ENCODE peak calls at places on chromosomes 4 and X, in seven cellular contexts. N is neural progenitor cell; W is heart right ventricle; K is A549; X is activated CD8-positive, alpha-beta memory T cell treated with anti-CD3 and anti-CD28 coated beads for 48 hours; O is GM23248; J is cerebellum. B is an unnamed sample.

GRCh38 chr4:181796502-181796901 is 446.7 kb upstream of the TENM3 start:
- DNase-seq in N (no peak), W (no peak), K (no peak), X (no peak), O (peak), J (no peak), B (peak)

GRCh38 chr4:14064969-14065368 is 437.4 kb upstream of the BOD1L1 start:
- DNase-seq in N (peak), W (no peak), K (no peak), X (no peak), O (no peak), J (no peak), B (no peak)

GRCh38 chrX:131572372-131573014 is 28.6 kb downstream of the OR13H1 start:
- DNase-seq in N (no peak), W (no peak), K (no peak), X (no peak), O (no peak), J (no peak), B (no peak)

GRCh38 chrX:136725446-136726104 is 55.2 kb downstream of the ARHGEF6 start:
- DNase-seq in N (no peak), W (no peak), K (no peak), X (no peak), O (peak), J (no peak), B (peak)

GRCh38 chrX:134603806-134604700 is 54.2 kb downstream of the PLAC1 start:
- DNase-seq in N (no peak), W (no peak), K (peak), X (no peak), O (peak), J (no peak), B (peak)

GRCh38 chr4:7646384-7647061 is 211.8 kb upstream of the PSAPL1 start:
- DNase-seq in N (no peak), W (no peak), K (no peak), X (no peak), O (peak), J (no peak), B (no peak)

GRCh38 chrX:20189171-20189570 is 47.5 kb upstream of the EIF1AX start:
- DNase-seq in N (no peak), W (no peak), K (no peak), X (no peak), O (no peak), J (no peak), B (no peak)

GRCh38 chr4:5878359-5878758 is 14.5 kb downstream of the CRMP1 start:
- DNase-seq in N (no peak), W (no peak), K (no peak), X (no peak), O (no peak), J (no peak), B (no peak)

GRCh38 chr4:38090450-38091246 is 130.4 kb downstream of the PTTG2 start:
- DNase-seq in N (no peak), W (no peak), K (no peak), X (no peak), O (no peak), J (no peak), B (no peak)

GRCh38 chr4:76654796-76655195 is 219.8 kb downstream of the SHROOM3 start:
- DNase-seq in N (no peak), W (no peak), K (no peak), X (no peak), O (peak), J (no peak), B (peak)

GRCh38 chr4:100095729-100096595 is 94.3 kb downstream of the DDIT4L start:
- DNase-seq in N (peak), W (peak), K (peak), X (no peak), O (peak), J (peak), B (peak)

GRCh38 chr4:103374773-103375172 is 176.6 kb upstream of the CENPE start:
- DNase-seq in N (no peak), W (no peak), K (no peak), X (no peak), O (no peak), J (no peak), B (no peak)

GRCh38 chr4:17064959-17065358 is 166.5 kb upstream of the LDB2 start:
- DNase-seq in N (no peak), W (no peak), K (no peak), X (no peak), O (peak), J (no peak), B (no peak)

GRCh38 chr4:79366422-79366821 is 40.6 kb upstream of the NAA11 start:
- DNase-seq in N (no peak), W (no peak), K (no peak), X (no peak), O (no peak), J (no peak), B (no peak)

GRCh38 chrX:144566592-144566991 is 680.7 kb upstream of the SPANXN1 start:
- DNase-seq in N (peak), W (no peak), K (no peak), X (no peak), O (no peak), J (no peak), B (no peak)

GRCh38 chrX:153554519-153555167 is 37.2 kb downstream of the ATP2B3 start:
- DNase-seq in N (peak), W (peak), K (peak), X (peak), O (peak), J (peak), B (peak)

GRCh38 chr4:8333726-8334460 is 64.3 kb downstream of the HTRA3 start:
- DNase-seq in N (no peak), W (no peak), K (no peak), X (no peak), O (no peak), J (no peak), B (no peak)

GRCh38 chr4:124337874-124338273 is 374.7 kb downstream of the ANKRD50 start:
- DNase-seq in N (no peak), W (peak), K (no peak), X (no peak), O (no peak), J (no peak), B (peak)

GRCh38 chr4:110900206-110900769 is 277.4 kb upstream of the PITX2 start:
- DNase-seq in N (no peak), W (no peak), K (no peak), X (no peak), O (peak), J (no peak), B (peak)

GRCh38 chrX:17039826-17040225 is 93.4 kb downstream of the REPS2 start:
- DNase-seq in N (no peak), W (no peak), K (no peak), X (no peak), O (peak), J (no peak), B (peak)

GRCh38 chrX:7941390-7942042 is 14.3 kb upstream of the PNPLA4 start:
- DNase-seq in N (peak), W (no peak), K (no peak), X (no peak), O (peak), J (no peak), B (peak)

GRCh38 chr4:15852524-15852923 is 74.4 kb downstream of the CD38 start:
- DNase-seq in N (no peak), W (no peak), K (no peak), X (no peak), O (peak), J (no peak), B (no peak)

GRCh38 chrX:997631-998137 is 214.8 kb downstream of the CRLF2 start:
- DNase-seq in N (peak), W (no peak), K (no peak), X (no peak), O (no peak), J (no peak), B (no peak)